ENCODE peak calls at places on chromosomes 13 and 19, in four cellular contexts. V is IMR-90, T is HepG2, F is K562. H is an unnamed sample.

GRCh38 chr19:16202320-16203255 is 4.9 kb downstream of the AP1M1 start:
- DNase-seq in V (no peak), F (no peak), T (no peak), H (peak)

GRCh38 chr19:3056454-3057016 is 5.8 kb downstream of the TLE5 start:
- DNase-seq in V (no peak), T (no peak), F (peak), H (no peak)

GRCh38 chr13:75357576-75358295 is 124.2 kb downstream of the TBC1D4 start:
- DNase-seq in V (peak), F (peak), T (peak), H (peak)

GRCh38 chr13:99310382-99311031 is 3.3 kb upstream of the GPR183 start:
- DNase-seq in F (no peak), T (no peak), V (peak), H (peak)

GRCh38 chr19:1645299-1645698 is 7.1 kb downstream of the TCF3 start:
- DNase-seq in T (no peak), V (no peak), F (no peak), H (no peak)

GRCh38 chr13:40672310-40673060 is 6.0 kb upstream of the FOXO1 start:
- DNase-seq in F (peak), V (peak), T (peak), H (peak)

GRCh38 chr19:12833747-12834417 is 497 bp downstream of the RTBDN start:
- DNase-seq in T (no peak), F (peak), V (no peak), H (peak)

GRCh38 chr19:58182577-58182988 is 278 bp upstream of the ZNF274 start:
- DNase-seq in V (no peak), F (peak), T (no peak), H (peak)

GRCh38 chr19:40578442-40578908 is 1.8 kb downstream of the SHKBP1 start:
- DNase-seq in F (peak), V (peak), T (no peak), H (peak)

GRCh38 chr19:16896913-16897571 is 8.2 kb downstream of the F2RL3 start:
- DNase-seq in T (peak), F (peak), V (peak), H (peak)

GRCh38 chr19:1912760-1913505 is 7.7 kb downstream of the ADAT3 start:
- DNase-seq in T (no peak), V (no peak), F (no peak), H (no peak)

GRCh38 chr13:97429681-97430081 is 4.3 kb upstream of the RAP2A start:
- DNase-seq in F (no peak), T (no peak), V (peak), H (no peak)

GRCh38 chr19:460877-461609 is at the start of gene SHC2:
- DNase-seq in T (no peak), F (peak), V (no peak), H (peak)

GRCh38 chr19:15262011-15262410 is 29.8 kb upstream of the EPHX3 start:
- DNase-seq in V (no peak), T (no peak), F (no peak), H (no peak)

GRCh38 chr13:106480511-106480910 is 55.0 kb downstream of the EFNB2 start:
- DNase-seq in F (no peak), V (no peak), T (no peak), H (no peak)

GRCh38 chr19:34598217-34599155 is 78.5 kb downstream of the SCGB2B2 start:
- DNase-seq in T (no peak), V (no peak), F (no peak), H (no peak)

GRCh38 chr19:8192227-8192820 is 16.8 kb upstream of the CERS4 start:
- DNase-seq in V (no peak), F (peak), T (no peak), H (no peak)

GRCh38 chr13:105627270-105627669 is 908.2 kb downstream of the EFNB2 start:
- DNase-seq in V (no peak), F (no peak), T (no peak), H (no peak)

GRCh38 chr13:102563267-102563666 is 33.5 kb upstream of the TPP2 start:
- DNase-seq in F (no peak), V (no peak), T (no peak), H (no peak)

GRCh38 chr13:20738616-20739015 is 35.1 kb downstream of the IL17D start:
- DNase-seq in T (no peak), F (no peak), V (no peak), H (no peak)

GRCh38 chr13:24624801-24625231 is 55.4 kb upstream of the ATP12A start:
- DNase-seq in T (no peak), F (no peak), V (no peak), H (no peak)

GRCh38 chr19:3475449-3475848 is 4.9 kb downstream of the SMIM24 start:
- DNase-seq in V (no peak), T (no peak), F (no peak), H (no peak)

GRCh38 chr13:113622791-113623490 is 35.1 kb downstream of the ATP4B start:
- DNase-seq in V (no peak), F (no peak), T (no peak), H (no peak)

GRCh38 chr19:48149430-48149829 is 20.7 kb downstream of the LIG1 start:
- DNase-seq in F (no peak), T (no peak), V (no peak), H (no peak)

GRCh38 chr13:92842145-92842544 is 384.5 kb upstream of the GPC6 start:
- DNase-seq in F (no peak), T (no peak), V (peak), H (no peak)
- H3K4me3 ChIP-seq in F (no peak), T (no peak), V (no peak), H (no peak)

GRCh38 chr13:27556109-27556508 is 64.2 kb downstream of the LNX2 start:
- DNase-seq in T (no peak), V (peak), F (no peak), H (no peak)
- TF ChIP-seq MXI1 in T (no peak), V (no peak), F (no peak), H (no peak)

GRCh38 chr13:78102121-78102677 is 183.6 kb upstream of the EDNRB start:
- DNase-seq in V (peak), T (no peak), F (no peak), H (no peak)
- H3K4me3 ChIP-seq in V (no peak), T (no peak), F (no peak), H (no peak)

DNA sequence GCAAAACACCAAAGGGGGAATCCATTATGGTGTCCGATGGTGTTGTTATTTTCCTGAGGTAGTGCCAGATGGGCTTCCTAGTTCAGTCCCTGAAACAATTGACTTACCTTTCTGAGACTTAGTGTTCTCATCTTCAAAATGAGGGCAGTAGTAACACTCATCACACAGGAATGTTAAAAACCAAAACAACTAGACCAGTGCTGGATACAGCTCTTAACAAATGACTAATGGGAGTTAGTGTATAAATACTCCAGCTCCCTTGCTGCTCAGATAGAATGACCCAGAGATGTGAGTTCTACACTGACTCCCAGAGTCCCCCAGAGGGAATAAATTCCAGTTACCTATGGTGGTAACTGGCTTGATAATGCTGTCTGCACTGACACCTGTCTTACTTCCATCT is 49.9 kb downstream of the MBD3L2B start:
- DNase-seq in V (no peak), F (no peak), T (no peak), H (no peak)
- TF ChIP-seq MXI1 in V (no peak), F (no peak), T (no peak), H (no peak)

GRCh38 chr19:33377586-33378475 is 4.3 kb downstream of the CEBPG start:
- DNase-seq in V (no peak), T (no peak), F (no peak), H (no peak)

GRCh38 chr19:33375156-33375744 is 1.7 kb downstream of the CEBPG start:
- DNase-seq in T (no peak), F (no peak), V (no peak), H (no peak)

GRCh38 chr19:33375760-33376159 is 2.3 kb downstream of the CEBPG start:
- DNase-seq in F (no peak), V (peak), T (peak), H (no peak)

GRCh38 chr19:33376931-33377557 is 3.5 kb downstream of the CEBPG start:
- DNase-seq in V (no peak), T (no peak), F (no peak), H (no peak)

DNA sequence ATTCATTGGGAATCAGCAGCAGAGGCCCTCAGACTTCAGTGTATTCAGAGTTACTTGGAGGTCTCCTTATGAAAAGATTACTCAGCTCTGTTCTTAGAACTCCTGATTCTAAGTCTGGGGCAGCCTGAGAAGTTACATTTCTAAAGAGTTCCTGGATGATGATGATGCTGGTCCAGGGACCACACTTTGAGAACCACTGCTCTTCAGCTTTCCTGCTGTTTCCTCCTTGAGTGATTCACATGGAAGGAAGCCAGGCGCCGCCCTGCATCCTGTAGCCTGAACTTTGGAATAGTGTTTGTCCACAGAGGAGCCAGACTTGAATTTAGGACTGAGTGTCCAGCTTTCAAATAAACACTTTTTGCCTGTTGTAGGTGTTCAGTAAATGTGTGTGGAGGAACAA is 2.9 kb downstream of the CEBPG start:
- DNase-seq in T (peak), V (peak), F (no peak), H (no peak)
- H3K4me3 ChIP-seq in T (peak), V (no peak), F (no peak), H (no peak)

GRCh38 chr19:43290568-43291359 is 21.4 kb upstream of the PSG9 start:
- DNase-seq in F (no peak), V (no peak), T (no peak), H (no peak)
- TF ChIP-seq MXI1 in F (no peak), V (no peak), T (no peak), H (no peak)

DNA sequence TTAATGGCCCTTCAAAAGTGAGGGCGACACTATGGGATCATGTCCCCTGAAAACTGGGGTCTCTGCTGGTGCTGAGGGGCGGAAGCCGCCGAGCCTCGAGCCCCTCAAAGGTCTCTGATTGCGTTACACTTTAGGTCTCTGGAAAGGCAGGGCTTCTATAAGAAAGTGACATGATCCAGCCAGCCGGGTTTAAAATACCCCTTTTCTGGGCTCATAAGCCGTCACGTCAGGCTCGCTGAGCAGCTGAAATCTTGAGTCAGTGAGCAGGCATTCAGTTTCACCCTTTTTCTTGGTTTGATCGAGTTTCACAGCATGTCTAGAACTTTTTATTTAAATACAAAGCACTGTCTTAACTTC is 600 bp upstream of the HMGB1 start:
- DNase-seq in V (peak), F (no peak), T (no peak), H (no peak)
- H3K4me3 ChIP-seq in V (peak), F (peak), T (peak), H (peak)

GRCh38 chr19:37507167-37507464 is 377 bp downstream of the ZNF793 start:
- DNase-seq in V (no peak), F (no peak), T (no peak), H (no peak)
- TF ChIP-seq MXI1 in V (no peak), F (no peak), T (no peak), H (no peak)

GRCh38 chr19:38004100-38004504 is 97.1 kb downstream of the SIPA1L3 start:
- DNase-seq in F (no peak), V (no peak), T (no peak), H (no peak)
- H3K4me3 ChIP-seq in F (no peak), V (peak), T (no peak), H (peak)

H was measured in SK-N-SH.